ENCODE peak calls at places on chromosomes 16 and 17, in seven cellular contexts. X, K, E, S, Z, Q and P are unnamed samples.
A peak's percentile ranks its signal among the peaks of the same experiment; 100 is the strongest.

GRCh38 chr16:29230671-29231091 is 175.8 kb downstream of the NPIPB11 start:
- DNase-seq in S (no peak), Z (no peak), Q (no peak), K (no peak), E (no peak), X (no peak), P (peak; percentile 78)

GRCh38 chr16:56041556-56042140 is 149.6 kb upstream of the GNAO1 start:
- DNase-seq in K (no peak), S (peak; percentile 23), Z (no peak), Q (peak; percentile 31), E (peak; percentile 14), X (peak; percentile 7), P (peak; percentile 60)

GRCh38 chr16:80604600-80605355 is 64.0 kb downstream of the DYNLRB2 start:
- DNase-seq in X (no peak), K (no peak), E (no peak), S (no peak), Z (no peak), Q (no peak), P (no peak)

GRCh38 chr17:68682913-68683312 is 81.7 kb upstream of the FAM20A start:
- DNase-seq in K (no peak), E (no peak), Z (no peak), X (no peak), S (no peak), Q (no peak), P (no peak)

GRCh38 chr17:40027614-40028012 is 12.4 kb downstream of the CSF3 start:
- DNase-seq in Q (no peak), K (no peak), X (no peak), S (peak; percentile 32), E (no peak), Z (no peak), P (no peak)

GRCh38 chr17:76545918-76546555 is 6.2 kb downstream of the PRCD start:
- DNase-seq in Q (no peak), Z (no peak), E (no peak), S (no peak), K (no peak), X (no peak), P (no peak)

GRCh38 chr17:79102214-79102613 is 27.6 kb downstream of the ENGASE start:
- DNase-seq in X (no peak), Q (no peak), S (no peak), Z (no peak), K (no peak), E (no peak), P (no peak)

GRCh38 chr16:22425036-22425801 is 50.8 kb upstream of the CDR2 start:
- DNase-seq in Q (no peak), E (no peak), Z (peak; percentile 56), K (peak; percentile 78), S (no peak), X (no peak), P (no peak)

GRCh38 chr17:3827124-3827773 is 18.8 kb downstream of the NCBP3 start:
- DNase-seq in S (peak; percentile 41), Q (no peak), E (peak; percentile 64), X (peak; percentile 58), Z (no peak), K (no peak), P (no peak)

GRCh38 chr17:21253646-21254441 is 634 bp upstream of the NATD1 start:
- DNase-seq in Z (no peak), E (no peak), X (no peak), S (no peak), K (no peak), Q (no peak), P (no peak)

GRCh38 chr16:9647981-9648701 is 534.1 kb downstream of the GRIN2A start:
- DNase-seq in X (no peak), S (peak; percentile 13), K (no peak), Z (no peak), E (no peak), Q (no peak), P (peak; percentile 45)

DNA sequence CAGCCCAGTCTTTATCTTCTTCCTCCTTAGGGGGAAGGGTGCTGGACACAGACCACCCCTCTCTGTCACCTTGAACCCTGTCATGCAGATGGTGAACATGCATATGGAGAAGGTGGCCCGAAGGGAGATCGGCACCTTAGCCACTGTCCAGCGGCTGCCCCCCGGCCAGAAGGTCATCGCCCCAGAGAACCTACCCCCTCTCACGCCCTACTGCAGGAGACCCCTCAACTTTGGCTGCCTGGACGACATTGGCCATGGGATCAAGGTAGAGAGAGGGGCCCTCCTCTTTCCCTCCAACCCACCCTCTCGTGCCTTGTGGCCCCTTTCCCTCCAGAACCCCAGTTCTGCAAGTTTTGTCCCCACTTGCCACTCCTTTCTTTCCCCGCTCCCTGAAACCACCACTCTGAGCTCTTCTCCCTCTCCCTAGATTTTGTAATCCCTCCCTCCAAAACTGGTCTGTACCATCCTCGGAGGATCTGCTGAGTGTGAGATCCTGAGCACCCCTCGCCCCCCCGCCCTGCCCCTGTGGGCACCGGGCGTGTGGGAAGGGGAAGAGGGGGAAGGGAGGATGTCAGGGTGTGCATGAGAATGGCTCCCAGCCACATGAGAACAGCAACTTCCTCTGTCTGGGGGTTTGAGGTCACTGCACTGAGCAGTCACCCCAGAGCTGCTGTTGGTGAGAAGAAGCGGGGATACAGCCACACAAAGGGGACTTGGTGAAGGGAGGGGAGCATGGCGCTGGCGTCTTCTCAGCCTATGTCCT is 7.3 kb downstream of the ABI3 start:
- DNase-seq in X (no peak), E (peak; percentile 66), S (no peak), Z (no peak), K (peak; percentile 75), Q (no peak), P (no peak)
- TF ChIP-seq POLR2AphosphoS5 in X (no peak), E (no peak), S (no peak), Z (peak; percentile 64), K (no peak), Q (no peak), P (peak; percentile 30)

GRCh38 chr17:81488276-81488860 is 24.2 kb downstream of the ACTG1 start:
- DNase-seq in K (no peak), X (no peak), S (peak; percentile 57), Q (no peak), Z (no peak), E (no peak), P (no peak)
- TF ChIP-seq CTCF in K (no peak), X (no peak), S (no peak), Q (no peak), Z (no peak), E (no peak), P (no peak)

GRCh38 chr17:80270104-80270503 is 9.5 kb downstream of the RNF213 start:
- DNase-seq in S (no peak), K (no peak), E (no peak), Q (peak; percentile 46), Z (no peak), X (no peak), P (no peak)
- TF ChIP-seq POLR2AphosphoS5 in S (no peak), K (no peak), E (no peak), Q (peak; percentile 45), Z (no peak), X (no peak), P (no peak)

DNA sequence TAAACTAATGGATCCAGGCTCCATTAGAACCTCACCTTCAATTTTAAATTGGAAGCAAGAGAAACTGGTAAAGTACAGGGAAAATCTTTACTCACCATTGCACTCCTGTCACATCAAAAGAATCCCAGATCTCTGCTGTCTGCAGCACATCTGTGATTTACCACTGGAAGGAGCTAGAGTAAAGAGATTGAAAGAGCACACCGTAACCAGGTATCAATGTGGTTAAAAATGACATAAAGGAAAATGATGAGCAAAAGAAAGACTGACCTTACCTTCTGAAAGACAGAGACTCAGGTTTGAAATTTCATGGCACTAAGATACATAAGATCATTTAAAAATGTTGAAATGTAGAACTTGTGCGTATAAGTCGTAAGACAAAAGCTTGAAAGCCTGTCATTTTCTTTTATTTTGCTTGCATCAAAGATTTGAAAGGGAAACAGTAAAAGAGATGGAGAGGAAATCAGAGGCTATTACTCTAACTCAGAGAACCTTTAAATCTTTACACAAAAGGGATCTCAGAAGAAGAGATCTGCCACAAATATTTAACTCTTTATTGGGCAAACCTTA is 678.2 kb upstream of the GOT2 start:
- DNase-seq in K (no peak), S (no peak), Z (no peak), Q (no peak), E (no peak), X (no peak), P (no peak)
- TF ChIP-seq CTCF in K (no peak), S (no peak), Z (no peak), Q (no peak), E (no peak), X (no peak), P (peak; percentile 46)

GRCh38 chr17:75266315-75267145 is 4.5 kb downstream of the MIF4GD start:
- DNase-seq in E (no peak), K (no peak), X (no peak), S (no peak), Z (no peak), Q (no peak), P (no peak)

GRCh38 chr17:75263051-75263450 is 1.4 kb downstream of the MRPS7 start:
- DNase-seq in K (no peak), Q (no peak), Z (no peak), X (no peak), E (no peak), S (no peak), P (no peak)

GRCh38 chr17:75267146-75267402 is 4.0 kb downstream of the MIF4GD start:
- DNase-seq in X (no peak), S (no peak), Z (no peak), K (no peak), Q (no peak), E (no peak), P (no peak)

GRCh38 chr17:75267403-75268232 is 3.4 kb downstream of the MIF4GD start:
- DNase-seq in Z (no peak), S (peak; percentile 49), E (peak; percentile 66), K (no peak), Q (peak; percentile 67), X (no peak), P (no peak)

GRCh38 chr17:75265614-75266314 is 4.1 kb downstream of the MRPS7 start:
- DNase-seq in Q (no peak), E (no peak), S (no peak), X (no peak), Z (no peak), K (no peak), P (no peak)
- TF ChIP-seq POLR2AphosphoS5 in Q (no peak), E (no peak), S (no peak), X (no peak), Z (no peak), K (no peak), P (no peak)

DNA sequence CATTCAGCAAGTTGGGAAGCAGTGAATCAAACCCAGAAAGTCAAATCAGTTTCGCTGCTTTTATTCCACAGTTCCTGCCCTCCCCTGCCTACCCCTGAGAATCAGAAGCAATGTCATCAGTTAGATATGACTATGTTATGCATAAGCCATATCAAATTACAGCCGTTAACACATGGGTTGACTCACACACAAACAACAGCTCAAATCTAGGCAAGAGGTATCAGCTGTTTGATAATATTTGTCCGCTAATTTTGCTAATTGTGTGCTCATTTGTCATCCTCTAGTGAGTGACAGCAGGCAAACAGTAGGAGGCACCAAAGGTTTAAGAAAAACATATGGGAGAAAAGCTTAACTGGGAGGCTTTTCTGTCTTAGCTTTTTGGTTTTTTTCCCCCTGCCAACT is 327.4 kb upstream of the CCL2 start:
- DNase-seq in Z (no peak), X (no peak), E (no peak), S (peak; percentile 47), K (no peak), Q (no peak), P (no peak)
- TF ChIP-seq CTCF in Z (no peak), X (no peak), E (no peak), S (peak; percentile 85), K (no peak), Q (no peak), P (no peak)